ENCODE peak calls at places on chromosome 13, in four cellular contexts. I is SK-N-SH, C is HCT116, A is K562. W is an unnamed sample.

GRCh38 chr13:98083507-98083906 is 59.4 kb upstream of the FARP1 start:
- DNase-seq in I (no peak), A (no peak), C (no peak), W (no peak)

GRCh38 chr13:51624207-51624606 is 39.9 kb downstream of the WDFY2 start:
- DNase-seq in C (no peak), A (no peak), I (no peak), W (no peak)

GRCh38 chr13:44093607-44094583 is 214.2 kb downstream of the LACC1 start:
- DNase-seq in A (no peak), C (no peak), I (no peak), W (no peak)

GRCh38 chr13:66068683-66069082 is 1161.5 kb downstream of the PCDH9 start:
- DNase-seq in C (no peak), I (no peak), A (no peak), W (no peak)

GRCh38 chr13:95195146-95195545 is 106.1 kb downstream of the ABCC4 start:
- DNase-seq in C (no peak), A (no peak), I (no peak), W (no peak)

GRCh38 chr13:32825481-32825880 is 190.7 kb upstream of the KL start:
- DNase-seq in A (no peak), I (no peak), C (no peak), W (no peak)

GRCh38 chr13:94329277-94329676 is 150.2 kb downstream of the DCT start:
- DNase-seq in I (no peak), A (no peak), C (no peak), W (no peak)

GRCh38 chr13:45464141-45464686 is 525 bp upstream of the COG3 start:
- DNase-seq in C (no peak), I (no peak), A (no peak), W (no peak)

GRCh38 chr13:39106216-39106995 is 68.2 kb downstream of the NHLRC3 start:
- DNase-seq in C (no peak), A (no peak), I (no peak), W (peak)

GRCh38 chr13:109156181-109156935 is 526.9 kb downstream of the MYO16 start:
- DNase-seq in C (no peak), I (no peak), A (no peak), W (no peak)

GRCh38 chr13:34464011-34464410 is 478.1 kb upstream of the NBEA start:
- DNase-seq in I (no peak), C (no peak), A (no peak), W (no peak)

GRCh38 chr13:34466301-34466700 is 475.8 kb upstream of the NBEA start:
- DNase-seq in I (no peak), A (no peak), C (no peak), W (no peak)

GRCh38 chr13:34459856-34460255 is 482.2 kb upstream of the NBEA start:
- DNase-seq in C (no peak), I (no peak), A (no peak), W (no peak)

GRCh38 chr13:34465423-34465922 is 476.6 kb upstream of the NBEA start:
- DNase-seq in A (no peak), I (no peak), C (no peak), W (no peak)

GRCh38 chr13:34462843-34463242 is 479.2 kb upstream of the NBEA start:
- DNase-seq in A (no peak), C (peak), I (no peak), W (no peak)
- TF ChIP-seq ZBTB33 in A (no peak), C (no peak), I (no peak), W (no peak)

GRCh38 chr13:37295573-37295972 is 190.1 kb upstream of the CSNK1A1L start:
- DNase-seq in I (no peak), A (no peak), C (no peak), W (no peak)

GRCh38 chr13:37293295-37293694 is 187.8 kb upstream of the CSNK1A1L start:
- DNase-seq in I (no peak), C (no peak), A (no peak), W (no peak)

GRCh38 chr13:37290691-37291090 is 185.2 kb upstream of the CSNK1A1L start:
- DNase-seq in A (no peak), C (no peak), I (no peak), W (no peak)

GRCh38 chr13:37289212-37289935 is 183.9 kb upstream of the CSNK1A1L start:
- DNase-seq in I (no peak), A (no peak), C (no peak), W (no peak)

DNA sequence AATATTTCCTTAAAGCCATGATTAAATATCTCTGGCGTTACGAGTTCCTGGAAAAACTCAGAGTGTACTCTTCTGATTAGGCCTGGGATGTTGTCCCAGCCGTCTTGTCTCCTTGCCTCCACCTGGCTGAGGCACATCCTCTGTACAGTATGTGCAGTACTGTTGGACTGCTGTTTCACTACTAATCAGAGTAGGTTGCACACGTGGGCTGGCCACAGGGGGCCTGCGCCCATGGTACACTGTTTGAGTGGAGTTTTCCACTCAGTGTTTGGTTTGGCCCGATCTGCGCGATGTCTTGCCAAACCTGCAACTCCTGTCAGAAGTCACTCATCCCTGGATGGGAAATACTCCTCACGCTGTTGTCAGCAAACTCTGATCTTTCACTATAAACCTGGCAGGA is 189.6 kb upstream of the CSNK1A1L start:
- DNase-seq in C (no peak), A (no peak), I (no peak), W (no peak)
- TF ChIP-seq ELF1 in C (no peak), A (no peak), I (no peak), W (no peak)

DNA sequence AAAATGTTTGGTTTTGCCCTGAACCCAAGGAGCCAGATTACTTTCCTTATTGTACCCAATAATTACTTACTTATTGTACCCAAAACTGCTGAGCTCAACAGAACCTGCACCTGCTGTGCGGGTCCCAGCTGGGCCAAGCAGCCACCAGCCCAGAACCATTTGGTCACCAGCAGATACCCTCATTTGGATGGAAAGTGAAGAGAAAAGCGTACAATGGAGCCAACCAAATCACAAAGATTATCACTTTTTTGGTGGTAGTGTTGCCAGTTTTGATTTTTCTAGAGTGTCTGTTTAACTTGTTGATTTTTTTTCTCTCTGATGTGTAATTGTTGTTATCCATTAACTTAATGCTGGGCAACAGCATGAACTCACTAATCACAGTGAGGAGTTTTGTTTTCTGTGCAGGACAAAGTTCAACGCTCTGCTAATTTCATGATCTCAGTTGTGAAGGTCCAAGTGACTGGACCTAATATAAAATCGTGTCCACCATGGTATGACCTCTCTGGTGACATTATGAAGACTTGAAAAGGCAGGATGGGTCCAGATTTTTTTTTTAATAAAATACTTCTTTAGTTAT is 23.8 kb downstream of the SPATA13 start:
- DNase-seq in A (no peak), C (no peak), I (no peak), W (peak)
- TF ChIP-seq ZBTB33 in A (no peak), C (no peak), I (no peak), W (no peak)

DNA sequence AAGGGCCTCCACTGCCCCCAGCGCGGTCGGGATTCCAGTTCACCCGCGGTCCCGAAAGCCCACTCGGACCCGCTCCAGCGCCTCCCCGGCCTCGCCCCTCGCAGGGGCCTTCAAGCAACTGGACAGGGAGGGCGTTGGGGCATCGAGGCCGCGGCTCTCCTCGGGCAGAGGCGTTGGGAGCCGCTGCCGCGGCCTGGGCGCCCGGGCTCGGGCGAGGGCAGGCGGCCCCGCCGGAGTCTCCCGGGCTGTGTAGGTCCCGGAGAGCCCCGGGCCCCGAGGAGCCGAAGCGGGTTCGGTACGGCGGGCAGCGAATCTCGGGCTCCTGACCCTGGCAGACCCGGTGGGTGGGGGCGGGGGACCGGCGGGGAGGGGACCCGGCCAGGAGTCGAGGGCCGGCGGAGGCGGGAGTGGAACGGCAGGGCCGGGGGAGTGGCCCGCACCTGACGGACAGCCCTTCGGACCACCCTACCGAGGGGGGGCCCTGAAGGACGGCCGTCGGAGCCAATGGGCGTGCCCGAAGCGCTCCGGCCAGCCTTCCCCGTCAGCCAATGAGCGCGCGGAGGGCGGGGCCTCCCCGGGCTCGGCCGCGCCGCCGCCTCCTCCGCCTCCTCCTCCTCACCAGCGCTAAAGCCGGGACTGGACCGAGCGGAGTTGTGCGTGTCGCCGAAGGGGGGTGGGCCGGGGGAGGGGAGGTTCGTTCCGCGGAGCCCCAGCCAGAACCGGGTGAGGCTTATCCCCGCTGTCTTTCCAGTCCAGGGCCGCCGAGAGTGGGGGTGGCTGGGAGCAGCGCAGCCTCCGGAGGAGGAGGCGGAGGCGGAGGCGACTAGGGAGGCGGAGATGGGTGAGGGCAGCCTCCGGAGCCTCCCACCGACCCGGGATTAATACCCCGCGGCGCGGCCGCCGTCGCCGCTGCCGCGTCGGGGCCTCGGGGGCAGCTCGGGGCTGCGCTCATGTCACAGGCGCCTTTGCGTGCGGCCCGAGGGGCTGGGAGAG is at the start of gene ZMYM2:
- DNase-seq in I (peak), A (peak), C (peak), W (peak)
- TF ChIP-seq ELF1 in I (no peak), A (no peak), C (no peak), W (no peak)

GRCh38 chr13:68428292-68428691 is 1198.2 kb upstream of the PCDH9 start:
- DNase-seq in C (no peak), I (no peak), A (no peak), W (peak)
- TF ChIP-seq ZBTB33 in C (no peak), I (no peak), A (no peak), W (no peak)